ENCODE peak calls at places on chromosomes 7 and 10, in five cellular contexts. T, A, B, X and V are unnamed samples.

GRCh38 chr7:42485171-42485838 is 248.3 kb upstream of the GLI3 start:
- DNase-seq in A (no peak), T (no peak), B (no peak), X (no peak), V (no peak)

GRCh38 chr10:92750788-92751533 is 61.2 kb downstream of the HHEX start:
- DNase-seq in A (peak), B (no peak), X (no peak), T (no peak), V (no peak)

GRCh38 chr7:133434246-133434865 is 181.5 kb downstream of the EXOC4 start:
- DNase-seq in X (no peak), T (peak), B (no peak), A (peak), V (no peak)

GRCh38 chr7:3158501-3158900 is 114.8 kb upstream of the CARD11 start:
- DNase-seq in A (no peak), T (no peak), B (no peak), X (no peak), V (no peak)

GRCh38 chr7:120554960-120555571 is 282.1 kb downstream of the KCND2 start:
- DNase-seq in A (peak), B (no peak), T (peak), X (peak), V (peak)

GRCh38 chr7:96786998-96787395 is 77.4 kb upstream of the SEM1 start:
- DNase-seq in X (no peak), B (no peak), T (peak), A (no peak), V (no peak)

GRCh38 chr10:11793762-11794479 is 29.2 kb upstream of the PROSER2 start:
- DNase-seq in T (no peak), B (no peak), X (no peak), A (no peak), V (no peak)

GRCh38 chr7:2260820-2261219 is 18.8 kb downstream of the NUDT1 start:
- DNase-seq in X (no peak), B (no peak), A (peak), T (peak), V (no peak)

GRCh38 chr10:113993489-113993932 is 50.2 kb upstream of the ADRB1 start:
- DNase-seq in B (no peak), X (no peak), T (no peak), A (peak), V (no peak)

GRCh38 chr10:95841711-95842498 is 65.9 kb upstream of the CC2D2B start:
- DNase-seq in X (peak), A (peak), B (no peak), T (peak), V (no peak)

GRCh38 chr7:19663816-19664531 is 44.9 kb downstream of the POLR1F start:
- DNase-seq in T (peak), X (no peak), A (no peak), B (no peak), V (no peak)

GRCh38 chr10:32400961-32401360 is 45.0 kb upstream of the CCDC7 start:
- DNase-seq in B (no peak), X (no peak), A (peak), T (no peak), V (no peak)

GRCh38 chr7:139725843-139726484 is 51.8 kb downstream of the HIPK2 start:
- DNase-seq in B (no peak), T (no peak), A (no peak), X (no peak), V (no peak)

GRCh38 chr7:157686285-157686894 is 349.6 kb downstream of the DNAJB6 start:
- DNase-seq in B (no peak), X (no peak), A (no peak), T (no peak), V (no peak)

GRCh38 chr7:101100858-101101847 is 15.9 kb downstream of the TRIM56 start:
- DNase-seq in B (no peak), A (no peak), T (no peak), X (no peak), V (no peak)

GRCh38 chr10:117165557-117166419 is 27.7 kb upstream of the VAX1 start:
- DNase-seq in A (peak), T (peak), X (peak), B (no peak), V (no peak)

GRCh38 chr7:141875453-141875852 is 34.2 kb upstream of the PRSS37 start:
- DNase-seq in B (no peak), X (no peak), T (no peak), A (no peak), V (no peak)

GRCh38 chr10:19316204-19316870 is 267.7 kb downstream of the MALRD1 start:
- DNase-seq in T (no peak), X (no peak), B (no peak), A (no peak), V (no peak)

GRCh38 chr10:86167101-86167761 is 199.4 kb downstream of the GRID1 start:
- DNase-seq in A (no peak), B (no peak), X (no peak), T (no peak), V (no peak)

GRCh38 chr7:158420591-158421340 is 166.9 kb downstream of the PTPRN2 start:
- DNase-seq in B (no peak), A (no peak), T (no peak), X (no peak), V (no peak)

GRCh38 chr7:9983048-9983447 is 990.6 kb upstream of the PHF14 start:
- DNase-seq in T (no peak), X (no peak), A (no peak), B (no peak), V (no peak)

GRCh38 chr7:105015631-105015965 is 1.6 kb downstream of the KMT2E start:
- DNase-seq in B (no peak), X (peak), A (peak), T (peak), V (no peak)

GRCh38 chr7:6446977-6447588 is 671 bp downstream of the DAGLB start:
- DNase-seq in B (peak), A (peak), X (peak), T (peak), V (peak)

GRCh38 chr7:67105382-67105781 is 108.7 kb downstream of the TYW1 start:
- DNase-seq in B (no peak), A (no peak), T (no peak), X (no peak), V (no peak)

GRCh38 chr10:130372222-130372621 is 236.0 kb downstream of the GLRX3 start:
- DNase-seq in X (no peak), B (no peak), T (no peak), A (no peak), V (no peak)

GRCh38 chr7:42189535-42189934 is 47.5 kb downstream of the GLI3 start:
- DNase-seq in A (peak), X (no peak), T (no peak), B (no peak), V (no peak)

GRCh38 chr7:101303102-101303701 is 18.4 kb downstream of the IFT22 start:
- DNase-seq in B (no peak), X (no peak), A (no peak), T (no peak), V (no peak)

GRCh38 chr7:114789942-114790341 is 132.0 kb upstream of the MDFIC start:
- DNase-seq in X (no peak), B (no peak), A (no peak), T (peak), V (no peak)

GRCh38 chr7:3244241-3244814 is 56.7 kb upstream of the SDK1 start:
- DNase-seq in B (no peak), X (no peak), T (peak), A (no peak), V (no peak)

GRCh38 chr7:13115157-13115772 is 427.8 kb downstream of the ARL4A start:
- DNase-seq in B (no peak), A (no peak), X (no peak), T (no peak), V (no peak)

GRCh38 chr7:66296555-66296954 is 91.4 kb downstream of the TPST1 start:
- DNase-seq in A (peak), X (no peak), B (no peak), T (no peak), V (no peak)

GRCh38 chr10:126972622-126973414 is 67.6 kb downstream of the DOCK1 start:
- DNase-seq in A (peak), B (no peak), T (no peak), X (no peak), V (no peak)